ENCODE peak calls at places on chromosome 22, in four cellular contexts. G, T, Y and I are unnamed samples.

GRCh38 chr22:48398181-48398905 is 1429.3 kb downstream of the BRD1 start:
- DNase-seq in Y (no peak), G (no peak), T (no peak), I (no peak)

GRCh38 chr22:49712195-49712791 is 115.4 kb downstream of the BRD1 start:
- DNase-seq in G (no peak), Y (no peak), T (no peak), I (peak; percentile 76)

GRCh38 chr22:40383905-40384304 is 13.5 kb downstream of the SGSM3 start:
- DNase-seq in T (no peak), Y (no peak), G (no peak), I (no peak)

GRCh38 chr22:43381693-43382092 is 30.1 kb upstream of the MPPED1 start:
- DNase-seq in Y (no peak), T (no peak), G (no peak), I (no peak)

GRCh38 chr22:43060213-43060612 is 29.0 kb downstream of the TTLL1 start:
- DNase-seq in G (no peak), Y (no peak), T (no peak), I (peak; percentile 26)

GRCh38 chr22:43313497-43314474 is 29.4 kb downstream of the SCUBE1 start:
- DNase-seq in T (no peak), Y (no peak), G (no peak), I (no peak)

GRCh38 chr22:11066458-11067285 is 4461.3 kb upstream of the OR11H1 start:
- DNase-seq in T (no peak), Y (no peak), G (no peak), I (no peak)

GRCh38 chr22:49151256-49152131 is 676.2 kb downstream of the BRD1 start:
- DNase-seq in Y (no peak), T (no peak), G (no peak), I (no peak)

GRCh38 chr22:47247609-47248240 is 485.3 kb downstream of the TBC1D22A start:
- DNase-seq in Y (no peak), T (no peak), G (no peak), I (no peak)

GRCh38 chr22:41041532-41041931 is 50.9 kb upstream of the EP300 start:
- DNase-seq in G (no peak), Y (no peak), T (no peak), I (no peak)

GRCh38 chr22:23270212-23270733 is 90.0 kb downstream of the BCR start:
- DNase-seq in T (no peak), G (no peak), Y (no peak), I (no peak)

GRCh38 chr22:49205401-49205800 is 622.3 kb downstream of the BRD1 start:
- DNase-seq in T (no peak), G (no peak), Y (no peak), I (peak; percentile 8)

GRCh38 chr22:42562282-42562681 is 8.5 kb downstream of the SERHL2 start:
- DNase-seq in G (no peak), T (no peak), Y (no peak), I (no peak)

GRCh38 chr22:26786398-26786797 is 129.0 kb downstream of the MIAT start:
- DNase-seq in T (no peak), Y (no peak), G (no peak), I (no peak)

GRCh38 chr22:20425821-20426615 is 11.6 kb downstream of the SCARF2 start:
- DNase-seq in T (no peak), Y (peak; percentile 39), G (no peak), I (peak; percentile 86)

GRCh38 chr22:49657974-49658550 is 169.6 kb downstream of the BRD1 start:
- DNase-seq in Y (no peak), T (no peak), G (no peak), I (no peak)

GRCh38 chr22:48055827-48056226 is 1293.4 kb downstream of the TBC1D22A start:
- DNase-seq in Y (peak; percentile 39), G (no peak), T (no peak), I (no peak)

GRCh38 chr22:49363526-49364230 is 464.0 kb downstream of the BRD1 start:
- DNase-seq in T (no peak), Y (no peak), G (no peak), I (no peak)

GRCh38 chr22:25645964-25646363 is 81.5 kb downstream of the GRK3 start:
- DNase-seq in T (no peak), Y (no peak), G (no peak), I (no peak)

GRCh38 chr22:47374273-47374771 is 611.9 kb downstream of the TBC1D22A start:
- DNase-seq in T (no peak), Y (no peak), G (no peak), I (peak; percentile 50)

GRCh38 chr22:31754813-31755212 is 994 bp downstream of the DEPDC5 start:
- DNase-seq in Y (no peak), G (no peak), T (no peak), I (no peak)

GRCh38 chr22:37187891-37188761 is at the start of gene C1QTNF6:
- DNase-seq in Y (no peak), G (no peak), T (no peak), I (no peak)

GRCh38 chr22:37546436-37547248 is 13.6 kb upstream of the CDC42EP1 start:
- DNase-seq in T (no peak), Y (no peak), G (peak; percentile 26), I (peak; percentile 86)

GRCh38 chr22:49417833-49418232 is 409.8 kb downstream of the BRD1 start:
- DNase-seq in T (no peak), Y (no peak), G (no peak), I (no peak)

GRCh38 chr22:26182723-26183122 is 13.5 kb downstream of the SEZ6L start:
- DNase-seq in G (no peak), T (no peak), Y (no peak), I (no peak)

GRCh38 chr22:19526702-19527111 is 2.5 kb upstream of the CLDN5 start:
- DNase-seq in G (no peak), Y (no peak), T (no peak), I (no peak)

GRCh38 chr22:44793506-44794225 is 41.3 kb downstream of the ARHGAP8 start:
- DNase-seq in T (no peak), G (no peak), Y (no peak), I (no peak)
- TF ChIP-seq POLR2AphosphoS5 in T (no peak), G (no peak), Y (no peak), I (no peak)

GRCh38 chr22:22171357-22172218 is 73.0 kb upstream of the VPREB1 start:
- DNase-seq in G (no peak), T (no peak), Y (no peak), I (no peak)

GRCh38 chr22:22167791-22168189 is 76.8 kb upstream of the VPREB1 start:
- DNase-seq in T (peak; percentile 79), G (no peak), Y (no peak), I (no peak)

GRCh38 chr22:22168941-22169867 is 75.4 kb upstream of the VPREB1 start:
- DNase-seq in Y (no peak), G (no peak), T (no peak), I (no peak)

GRCh38 chr22:22168190-22168940 is 76.2 kb upstream of the VPREB1 start:
- DNase-seq in Y (no peak), T (peak; percentile 57), G (no peak), I (no peak)

DNA sequence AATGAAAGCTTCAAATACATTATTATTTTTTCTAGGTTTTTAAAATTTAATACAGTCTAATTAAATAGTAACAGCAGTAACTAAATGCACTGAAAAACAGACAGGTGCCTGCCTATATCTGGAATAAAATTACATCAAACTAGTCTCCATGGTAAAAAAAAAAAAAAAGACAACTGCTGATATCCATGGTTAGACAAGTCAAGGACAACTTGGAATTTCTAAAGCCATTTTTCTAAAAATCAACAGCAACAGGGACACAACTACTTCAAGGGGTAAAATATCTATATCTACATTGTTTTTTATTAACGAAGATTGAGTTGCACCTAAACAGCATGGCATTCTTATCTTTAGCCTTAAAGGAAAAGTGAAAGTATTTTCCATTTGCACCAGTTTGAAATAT is 74.7 kb upstream of the VPREB1 start:
- DNase-seq in Y (no peak), T (no peak), G (no peak), I (no peak)
- H3K27ac ChIP-seq in Y (no peak overlapping the region), T (no peak overlapping the region), G (no peak overlapping the region), I (no peak overlapping the region)

DNA sequence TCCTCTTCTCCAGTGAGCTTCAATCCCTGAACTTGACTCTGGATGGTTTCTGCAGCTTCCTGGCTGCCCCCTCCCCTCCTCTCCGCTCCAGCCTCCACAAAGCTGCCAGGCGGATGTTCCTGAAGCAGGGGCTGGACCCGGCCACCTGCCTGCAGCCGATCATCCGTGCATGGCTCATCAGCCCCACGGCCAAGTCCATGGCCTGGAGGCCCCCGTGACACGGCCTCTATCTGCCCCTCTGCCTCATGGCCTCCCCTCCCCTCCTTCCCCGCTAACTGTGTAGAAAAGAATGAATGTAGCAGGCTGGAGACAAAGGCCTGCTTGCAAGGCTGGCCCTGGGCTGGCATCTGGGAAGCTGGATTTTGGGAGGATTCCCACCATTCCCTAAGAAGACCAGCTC is 6.8 kb upstream of the SUN2 start:
- DNase-seq in Y (no peak), T (no peak), G (no peak), I (no peak)
- TF ChIP-seq POLR2AphosphoS5 in Y (no peak), T (no peak), G (no peak), I (no peak)

DNA sequence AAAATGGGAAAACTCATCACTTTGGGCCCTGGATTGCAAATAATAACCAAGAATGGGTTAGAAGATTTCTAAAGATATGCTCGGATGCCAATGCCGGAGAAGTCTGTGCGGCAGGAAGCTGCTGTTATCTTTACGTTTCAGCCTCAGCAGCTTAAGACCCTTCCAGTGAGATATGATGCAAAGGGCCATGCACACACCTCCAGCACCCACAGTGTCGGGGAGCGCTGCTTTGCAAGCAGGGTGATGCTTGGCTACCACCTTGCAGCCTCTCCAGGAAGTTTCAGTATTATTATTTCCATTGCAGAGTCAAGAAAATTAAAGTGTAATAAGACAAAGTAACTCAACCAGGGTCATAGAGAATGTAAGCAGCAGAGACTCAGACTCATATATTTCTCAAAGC is 37.3 kb downstream of the LARGE1 start:
- DNase-seq in G (no peak), T (no peak), Y (no peak), I (no peak)
- H3K27ac ChIP-seq in G (no peak overlapping the region), T (no peak overlapping the region), Y (no peak overlapping the region), I (no peak overlapping the region)

DNA sequence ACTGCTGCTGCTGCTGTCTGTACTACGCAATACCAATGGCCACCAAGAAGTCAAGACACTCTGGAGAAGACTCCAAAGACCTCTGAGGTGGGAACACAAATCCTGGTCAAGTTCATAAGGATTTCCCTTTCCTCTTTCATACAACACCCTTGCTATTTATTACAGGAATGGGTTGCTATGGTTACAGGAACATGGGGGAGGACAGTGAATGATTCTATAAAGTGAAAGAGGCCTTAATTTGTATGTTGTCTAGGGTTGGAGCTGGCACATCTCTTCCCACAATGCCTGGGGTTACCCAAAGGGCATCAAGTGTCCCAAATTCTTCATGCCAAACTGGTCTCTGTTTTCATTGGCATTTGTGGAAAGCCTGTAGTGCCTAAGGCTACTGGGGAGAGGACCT is 11.4 kb upstream of the SEC14L3 start:
- DNase-seq in G (no peak), T (no peak), Y (no peak), I (no peak)
- TF ChIP-seq POLR2AphosphoS5 in G (no peak), T (no peak), Y (no peak), I (no peak)

DNA sequence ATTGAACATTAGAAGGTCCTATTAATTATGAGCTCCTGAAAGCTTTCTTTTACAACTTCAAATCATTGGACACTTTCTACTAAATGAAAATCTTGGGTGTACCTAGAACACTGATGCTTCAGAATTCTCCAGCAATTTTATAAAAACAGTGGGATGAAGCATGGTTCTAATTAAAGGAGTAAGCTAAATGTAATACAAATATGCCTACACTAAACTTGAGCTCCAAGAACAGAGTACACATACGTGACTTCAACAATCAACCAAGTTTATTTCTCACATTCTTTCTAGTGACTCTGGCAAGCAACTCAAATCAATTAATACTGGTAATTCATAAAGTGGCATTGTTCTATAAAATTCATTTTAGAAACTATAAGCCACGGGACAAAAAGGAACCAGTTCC is 55.5 kb downstream of the PITPNB start:
- DNase-seq in Y (no peak), T (no peak), G (no peak), I (no peak)
- H3K27ac ChIP-seq in Y (no peak overlapping the region), T (no peak overlapping the region), G (no peak overlapping the region), I (no peak overlapping the region)

GRCh38 chr22:29751139-29751538 is 15.7 kb downstream of the ZMAT5 start:
- DNase-seq in T (no peak), Y (no peak), G (no peak), I (peak; percentile 67)
- TF ChIP-seq POLR2AphosphoS5 in T (no peak), Y (no peak), G (no peak), I (no peak)